ENCODE peak calls at places on chromosomes 4 and X, in four cellular contexts. X, Y, Q and L are unnamed samples.

GRCh38 chr4:29304595-29304994 is 1415.6 kb upstream of the PCDH7 start:
- DNase-seq in X (no peak), Y (no peak), Q (no peak), L (peak; percentile 48)

GRCh38 chrX:38940547-38940946 is 139.3 kb downstream of the MID1IP1 start:
- DNase-seq in X (no peak), Y (no peak), Q (no peak), L (no peak)

GRCh38 chrX:100745806-100746537 is 14.1 kb upstream of the SYTL4 start:
- DNase-seq in X (no peak), Y (no peak), Q (no peak), L (no peak)

GRCh38 chrX:43349363-43349762 is 306.7 kb upstream of the MAOA start:
- DNase-seq in X (no peak), Y (peak; percentile 0), Q (no peak), L (no peak)

GRCh38 chr4:22348410-22348809 is 167.5 kb downstream of the ADGRA3 start:
- DNase-seq in X (no peak), Y (no peak), Q (no peak), L (no peak)

GRCh38 chr4:113303315-113303714 is 253.9 kb downstream of the ANK2 start:
- DNase-seq in X (peak; percentile 46), Y (no peak), Q (no peak), L (no peak)

GRCh38 chr4:124334119-124334518 is 378.4 kb downstream of the ANKRD50 start:
- DNase-seq in X (no peak), Y (peak; percentile 39), Q (no peak), L (no peak)

GRCh38 chr4:121192500-121192899 is 28.4 kb upstream of the TNIP3 start:
- DNase-seq in X (no peak), Y (peak; percentile 33), Q (no peak), L (no peak)

GRCh38 chr4:80333121-80333520 is 2.4 kb upstream of the CFAP299 start:
- DNase-seq in X (no peak), Y (no peak), Q (no peak), L (no peak)

GRCh38 chr4:109972786-109973528 is 60.3 kb downstream of the EGF start:
- DNase-seq in X (no peak), Y (no peak), Q (no peak), L (no peak)

GRCh38 chr4:128543726-128544125 is 256.1 kb upstream of the PGRMC2 start:
- DNase-seq in X (no peak), Y (no peak), Q (no peak), L (no peak)

GRCh38 chr4:143281507-143282169 is 55.0 kb upstream of the GAB1 start:
- DNase-seq in X (no peak), Y (no peak), Q (no peak), L (no peak)

GRCh38 chrX:23887448-23887847 is 20.3 kb downstream of the APOO start:
- DNase-seq in X (no peak), Y (no peak), Q (no peak), L (no peak)

GRCh38 chr4:82044141-82044993 is 329.4 kb downstream of the HNRNPD start:
- DNase-seq in X (peak; percentile 37), Y (peak; percentile 72), Q (peak; percentile 88), L (peak; percentile 67)

GRCh38 chr4:3077796-3078195 is 3.3 kb downstream of the HTT start:
- DNase-seq in X (no peak), Y (no peak), Q (no peak), L (no peak)

GRCh38 chr4:126269106-126269505 is 954.4 kb downstream of the FAT4 start:
- DNase-seq in X (peak; percentile 48), Y (no peak), Q (no peak), L (no peak)

GRCh38 chr4:78864405-78865024 is 74.7 kb downstream of the PAQR3 start:
- DNase-seq in X (no peak), Y (peak; percentile 52), Q (no peak), L (no peak)

GRCh38 chr4:86838141-86838540 is 11.0 kb downstream of the SLC10A6 start:
- DNase-seq in X (no peak), Y (no peak), Q (no peak), L (no peak)

GRCh38 chr4:142845293-142846070 is 619 bp downstream of the INPP4B start:
- DNase-seq in X (peak; percentile 24), Y (peak; percentile 29), Q (peak; percentile 75), L (no peak)

GRCh38 chr4:20700007-20700761 is at the start of gene PACRGL:
- DNase-seq in X (peak; percentile 93), Y (peak; percentile 91), Q (peak; percentile 96), L (peak; percentile 95)

GRCh38 chr4:20698820-20699219 is 1.4 kb upstream of the PACRGL start:
- DNase-seq in X (no peak), Y (no peak), Q (no peak), L (no peak)

GRCh38 chr4:20698382-20698781 is 1.9 kb upstream of the PACRGL start:
- DNase-seq in X (no peak), Y (no peak), Q (no peak), L (no peak)

DNA sequence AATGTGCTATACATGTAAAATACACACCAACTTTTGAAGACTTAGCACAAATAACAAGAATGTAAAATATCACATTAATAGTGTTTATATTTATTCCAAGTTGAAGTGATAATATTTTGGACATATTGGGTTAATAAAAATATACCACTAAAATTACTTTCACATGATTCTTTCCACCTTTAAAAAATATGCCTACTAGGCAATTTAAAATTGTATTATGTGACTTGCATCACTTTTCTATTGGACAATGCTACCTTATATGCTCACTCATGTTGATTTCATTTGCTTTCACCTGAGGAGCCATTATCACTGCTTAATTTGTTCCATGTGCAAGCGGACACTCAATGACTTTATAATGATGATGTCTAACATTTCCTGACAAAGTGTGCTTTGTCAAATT is 3.4 kb upstream of the PACRGL start:
- DNase-seq in X (no peak), Y (no peak), Q (no peak), L (no peak)
- H3K4me3 ChIP-seq in X (no peak overlapping the region), Y (no peak overlapping the region), Q (no peak overlapping the region), L (no peak overlapping the region)

GRCh38 chrX:107450823-107451509 is 1.5 kb downstream of the FRMPD3 start:
- DNase-seq in X (no peak), Y (peak; percentile 46), Q (no peak), L (no peak)
- H3K4me3 ChIP-seq in X (no peak overlapping the region), Y (peak overlapping the region; percentile 76), Q (no peak overlapping the region), L (no peak overlapping the region)

DNA sequence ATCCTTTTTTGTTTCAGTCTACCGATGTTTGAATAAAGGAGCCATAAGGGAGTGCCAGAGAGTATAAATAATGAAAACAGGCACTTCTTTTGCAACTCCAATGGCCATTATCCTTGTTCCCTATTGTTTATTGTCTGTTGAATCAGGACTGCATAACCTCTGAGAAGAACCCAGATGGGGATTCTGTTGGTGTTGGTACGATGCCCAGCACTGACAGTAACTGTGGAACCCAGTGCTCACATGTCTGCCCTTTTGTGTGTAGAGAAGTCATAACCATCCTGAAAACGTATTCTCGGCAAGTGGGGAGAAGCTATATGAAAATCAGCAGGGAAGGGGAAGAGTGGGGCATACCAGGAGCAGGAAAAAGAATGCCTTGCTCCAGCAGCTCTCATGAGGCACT is 195.1 kb upstream of the EDNRA start:
- DNase-seq in X (no peak), Y (no peak), Q (no peak), L (no peak)
- H3K4me3 ChIP-seq in X (no peak overlapping the region), Y (no peak overlapping the region), Q (no peak overlapping the region), L (no peak overlapping the region)

GRCh38 chrX:14717949-14718348 is 154.9 kb downstream of the FANCB start:
- DNase-seq in X (no peak), Y (no peak), Q (no peak), L (no peak)
- H3K4me3 ChIP-seq in X (no peak overlapping the region), Y (no peak overlapping the region), Q (no peak overlapping the region), L (no peak overlapping the region)

DNA sequence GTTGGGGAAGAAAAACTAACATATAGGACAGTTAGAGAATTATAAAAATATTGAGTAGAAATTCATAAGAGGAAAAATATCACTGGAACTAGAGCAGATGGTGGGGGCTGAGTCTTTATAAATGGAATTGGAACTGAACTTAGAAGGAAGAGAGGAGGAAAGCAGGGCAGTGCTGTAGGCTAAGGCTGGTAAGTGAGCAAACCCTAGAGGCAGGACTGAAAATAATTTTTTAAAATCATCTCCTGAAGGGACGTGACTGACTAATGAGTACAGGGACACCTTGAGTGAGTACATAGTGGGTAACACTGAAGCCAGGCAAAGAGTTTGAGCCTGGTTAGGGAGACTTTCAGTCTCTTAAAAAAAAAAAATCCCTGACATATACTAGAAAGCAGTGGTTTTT is 63.3 kb downstream of the GALNT7 start:
- DNase-seq in X (no peak), Y (no peak), Q (no peak), L (no peak)
- H3K4me3 ChIP-seq in X (no peak overlapping the region), Y (no peak overlapping the region), Q (no peak overlapping the region), L (no peak overlapping the region)

DNA sequence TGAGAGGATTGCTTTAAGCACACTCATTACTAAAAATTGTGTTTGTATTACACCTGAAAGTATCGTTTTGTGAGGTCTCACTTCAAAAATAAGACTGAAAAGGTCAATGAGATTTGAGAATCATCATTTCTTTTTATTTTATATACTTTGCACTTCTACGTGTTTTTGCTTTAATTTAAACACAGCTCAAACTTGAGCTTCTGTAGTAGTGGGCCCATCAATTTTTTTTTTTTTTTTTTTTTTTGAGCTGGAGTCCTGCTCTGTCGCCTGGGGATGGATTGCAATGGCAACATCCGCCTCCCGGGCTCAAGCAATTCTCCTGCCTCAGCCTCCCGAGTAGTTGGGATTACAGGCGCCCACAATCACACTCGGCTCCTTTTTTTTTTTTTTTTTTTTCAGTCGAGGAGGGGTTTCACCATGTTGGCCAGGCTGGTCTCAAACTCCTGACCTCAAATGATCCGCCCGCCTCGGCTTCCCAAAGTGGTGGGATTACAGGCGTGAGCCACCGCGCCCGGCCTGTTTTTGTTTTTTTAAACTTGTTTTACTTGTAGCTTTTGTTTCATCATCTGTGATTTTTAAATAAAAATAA is 1.5 kb downstream of the GSTCD start:
- DNase-seq in X (no peak), Y (no peak), Q (no peak), L (no peak)
- H3K4me3 ChIP-seq in X (no peak overlapping the region), Y (no peak overlapping the region), Q (no peak overlapping the region), L (no peak overlapping the region)

DNA sequence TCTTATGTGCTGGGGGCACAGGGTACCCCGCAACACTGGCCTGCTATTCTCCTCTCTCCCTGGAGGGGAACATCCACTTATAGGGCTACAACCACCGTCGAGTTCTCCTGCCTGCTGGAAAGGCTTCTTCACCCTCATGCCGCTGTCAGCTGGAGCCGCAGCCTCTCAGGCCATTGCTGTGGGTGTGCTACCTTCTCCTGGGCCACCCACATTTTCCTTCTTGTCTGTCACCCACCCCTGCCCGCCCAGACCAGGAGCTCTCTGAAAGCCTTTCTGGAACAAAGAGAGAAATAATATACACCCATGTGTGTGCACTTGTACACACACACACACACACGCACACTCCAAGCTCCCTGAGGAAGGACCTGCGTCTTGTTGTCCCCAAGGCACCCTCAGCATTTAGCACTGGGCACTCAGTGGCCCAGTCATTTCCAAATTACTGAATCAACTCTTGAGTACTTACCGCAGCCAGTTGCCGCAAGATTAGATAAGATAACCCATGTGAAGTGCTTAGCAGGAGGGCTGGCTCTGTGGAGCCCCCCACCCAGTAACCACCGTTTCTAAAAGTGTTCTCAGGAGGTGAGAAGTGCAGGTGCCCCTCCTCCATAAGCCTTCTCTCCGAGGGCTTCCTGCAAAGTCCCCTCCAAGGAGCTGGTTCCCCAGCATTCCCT is 50.2 kb downstream of the CPZ start:
- DNase-seq in X (no peak), Y (no peak), Q (peak; percentile 33), L (peak; percentile 40)
- H3K4me3 ChIP-seq in X (no peak overlapping the region), Y (no peak overlapping the region), Q (no peak overlapping the region), L (no peak overlapping the region)

DNA sequence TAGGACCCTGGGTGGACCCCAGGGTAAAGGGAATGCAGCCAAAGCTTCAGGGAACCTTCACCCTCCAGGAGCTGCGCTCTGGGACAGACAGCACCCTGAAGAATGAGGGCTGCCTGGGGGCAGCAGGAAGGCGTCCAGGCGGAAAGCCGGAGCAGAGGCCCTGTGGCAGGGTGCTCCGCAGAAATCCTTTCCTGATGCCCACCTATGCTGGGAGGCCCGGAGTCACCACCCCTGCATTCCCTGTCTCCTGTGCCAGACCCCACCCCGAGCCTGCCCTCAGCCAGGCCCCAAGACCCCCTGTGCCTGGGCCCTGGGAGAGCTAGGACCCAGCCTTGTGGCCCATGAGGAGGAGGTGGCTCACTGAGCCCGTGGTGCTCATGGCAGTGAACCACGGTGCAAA is 1.3 kb upstream of the DGKQ start:
- DNase-seq in X (no peak), Y (no peak), Q (peak; percentile 60), L (no peak)
- H3K4me3 ChIP-seq in X (no peak overlapping the region), Y (no peak overlapping the region), Q (no peak overlapping the region), L (no peak overlapping the region)